ENCODE peak calls at places on chromosomes 11 and 22, in nine cellular contexts. D is left ventricle myocardium superior; C is SHP77 treated with DMSO at 0.1 percent for 48 hours; B is Peyer's patch; N is stimulated activated CD4-positive, alpha-beta T cell treated with anti-CD3 and anti-CD28 coated beads, TNF-alpha, amount 100 ng/mL, for 24 hours; E is kidney; L is activated CD4-positive, alpha-beta T cell treated with anti-CD3 and anti-CD28 coated beads for 4 hours; O is GM04504; Y is SK-N-DZ. R is an unnamed sample.

GRCh38 chr11:128624269-128625170 is 37.2 kb upstream of the ETS1 start:
- DNase-seq in Y (no peak), B (no peak), N (peak; percentile 36), O (no peak), L (peak; percentile 48), E (peak; percentile 61), D (no peak), C (no peak), R (peak; percentile 34)

GRCh38 chr11:109077340-109077927 is 344.6 kb upstream of the C11orf87 start:
- DNase-seq in C (no peak), D (no peak), B (no peak), L (no peak), O (no peak), N (no peak), E (no peak), Y (no peak), R (no peak)

GRCh38 chr22:31128156-31128555 is 5.4 kb downstream of the INPP5J start:
- DNase-seq in Y (no peak), L (no peak), D (no peak), O (no peak), N (no peak), E (no peak), B (no peak), C (no peak), R (peak; percentile 16)

GRCh38 chr11:116703421-116703820 is 69.4 kb downstream of the BUD13 start:
- DNase-seq in Y (peak; percentile 89), D (no peak), B (peak; percentile 45), L (no peak), N (no peak), E (no peak), O (no peak), C (peak; percentile 59), R (no peak)

GRCh38 chr11:6315811-6316425 is 4.4 kb downstream of the CAVIN3 start:
- DNase-seq in C (no peak), O (no peak), B (no peak), D (peak; percentile 71), E (peak; percentile 80), L (peak; percentile 14), N (peak; percentile 20), Y (peak; percentile 60), R (peak; percentile 49)

GRCh38 chr11:13210424-13210823 is 67.2 kb upstream of the BMAL1 start:
- DNase-seq in Y (peak; percentile 73), O (peak; percentile 62), D (peak; percentile 52), E (no peak), B (peak; percentile 66), N (peak; percentile 8), C (no peak), L (no peak), R (peak; percentile 84)

GRCh38 chr11:6572215-6572614 is 31.2 kb downstream of the RRP8 start:
- DNase-seq in B (no peak), L (no peak), N (no peak), E (no peak), D (no peak), C (no peak), O (peak; percentile 44), Y (no peak), R (no peak)

GRCh38 chr11:35146074-35146521 is 7.1 kb downstream of the CD44 start:
- DNase-seq in E (no peak), O (no peak), C (no peak), N (peak; percentile 81), B (no peak), D (no peak), L (peak; percentile 85), Y (no peak), R (no peak)

GRCh38 chr22:22940961-22941605 is 53.5 kb downstream of the IGLL5 start:
- DNase-seq in L (no peak), D (peak; percentile 19), O (no peak), C (no peak), Y (no peak), E (no peak), N (no peak), B (peak; percentile 37), R (no peak)

GRCh38 chr22:29049655-29050263 is 11.9 kb downstream of the C22orf31 start:
- DNase-seq in B (no peak), D (no peak), O (no peak), N (no peak), E (no peak), C (no peak), Y (no peak), L (no peak), R (no peak)

GRCh38 chr22:46002757-46003270 is 25.9 kb upstream of the WNT7B start:
- DNase-seq in O (peak; percentile 83), C (no peak), N (no peak), L (no peak), E (peak; percentile 81), D (peak; percentile 34), Y (no peak), B (no peak), R (no peak)

GRCh38 chr11:65899356-65900124 is 648 bp downstream of the FOSL1 start:
- DNase-seq in N (peak; percentile 81), D (peak; percentile 72), O (peak; percentile 74), B (peak; percentile 79), E (peak; percentile 91), Y (no peak), L (peak; percentile 72), C (no peak), R (no peak)

GRCh38 chr11:26753738-26754504 is 32.1 kb upstream of the SLC5A12 start:
- DNase-seq in O (peak; percentile 54), N (peak; percentile 1), L (no peak), E (no peak), B (no peak), C (no peak), Y (peak; percentile 68), D (peak; percentile 30), R (no peak)

GRCh38 chr22:31995046-31995445 is 48.0 kb upstream of the SLC5A1 start:
- DNase-seq in C (no peak), Y (no peak), L (no peak), O (no peak), D (no peak), E (no peak), N (no peak), B (no peak), R (no peak)

GRCh38 chr11:133081730-133082452 is 450.4 kb downstream of the OPCML start:
- DNase-seq in Y (no peak), B (no peak), C (no peak), L (no peak), N (no peak), E (no peak), O (no peak), D (no peak), R (no peak)

GRCh38 chr11:84106560-84106959 is 820.4 kb upstream of the CCDC90B start:
- DNase-seq in O (no peak), L (no peak), E (no peak), C (peak; percentile 5), N (no peak), D (no peak), B (no peak), Y (no peak), R (no peak)

GRCh38 chr11:65355776-65356393 is 1.3 kb downstream of the TIGD3 start:
- DNase-seq in D (peak; percentile 71), Y (peak; percentile 66), O (no peak), C (no peak), E (peak; percentile 84), N (no peak), L (no peak), B (peak; percentile 56), R (peak; percentile 65)

GRCh38 chr11:112581747-112582146 is 321.1 kb upstream of the PLET1 start:
- DNase-seq in B (no peak), N (no peak), D (no peak), O (no peak), Y (no peak), E (no peak), C (no peak), L (no peak), R (no peak)

GRCh38 chr11:89922195-89922660 is at the start of gene TRIM49D1:
- DNase-seq in N (no peak), L (no peak), E (no peak), C (no peak), Y (peak; percentile 0), O (no peak), D (no peak), B (no peak), R (no peak)

GRCh38 chr22:19875061-19875530 is 20.4 kb upstream of the GNB1L start:
- DNase-seq in N (no peak), B (peak; percentile 43), E (peak; percentile 56), Y (no peak), D (peak; percentile 26), O (no peak), L (no peak), C (no peak), R (no peak)

GRCh38 chr11:34851916-34852315 is 64.3 kb downstream of the APIP start:
- DNase-seq in L (no peak), D (no peak), O (no peak), Y (no peak), E (no peak), B (no peak), N (no peak), C (no peak), R (no peak)

GRCh38 chr22:22788460-22789037 is 99.1 kb upstream of the IGLL5 start:
- DNase-seq in Y (no peak), D (no peak), N (no peak), L (no peak), O (no peak), C (no peak), E (no peak), B (no peak), R (no peak)

GRCh38 chr11:94060401-94060800 is 39.2 kb downstream of the HEPHL1 start:
- DNase-seq in Y (no peak), D (no peak), N (no peak), E (no peak), B (no peak), O (no peak), C (no peak), L (no peak), R (no peak)

GRCh38 chr22:37079668-37080171 is 28.2 kb downstream of the KCTD17 start:
- DNase-seq in Y (no peak), L (peak; percentile 86), N (peak; percentile 81), E (no peak), O (no peak), C (no peak), D (no peak), B (no peak), R (peak; percentile 52)

GRCh38 chr11:20522536-20522935 is 76.9 kb upstream of the SLC6A5 start:
- DNase-seq in E (no peak), B (no peak), O (no peak), Y (no peak), C (no peak), N (no peak), D (no peak), L (no peak), R (no peak)

GRCh38 chr11:83508804-83509203 is 222.6 kb upstream of the CCDC90B start:
- DNase-seq in L (no peak), C (no peak), E (no peak), B (no peak), Y (no peak), O (peak; percentile 6), N (no peak), D (no peak), R (no peak)